ENCODE peak calls at places on chromosomes 2 and 18, in five cellular contexts. H is HCT116, K is K562, I is HepG2, C is SK-N-SH. M is an unnamed sample.
A peak's percentile ranks its signal among the peaks of the same experiment; 100 is the strongest.

GRCh38 chr2:73983322-73984202 is 1.1 kb upstream of the TET3 start:
- DNase-seq in H (peak; percentile 88), K (peak; percentile 62), I (peak; percentile 63), C (peak; percentile 74), M (peak; percentile 96)

GRCh38 chr2:159065891-159066290 is 97.5 kb downstream of the TANC1 start:
- DNase-seq in H (no peak), K (no peak), I (no peak), C (no peak), M (no peak)

GRCh38 chr18:62715829-62716678 is 713 bp downstream of the PHLPP1 start:
- DNase-seq in H (peak; percentile 16), K (peak; percentile 45), I (no peak), C (peak; percentile 77), M (peak; percentile 45)

GRCh38 chr18:48805826-48806535 is 144.8 kb downstream of the SMAD7 start:
- DNase-seq in H (no peak), K (no peak), I (no peak), C (no peak), M (no peak)

GRCh38 chr2:24793752-24794477 is 690 bp downstream of the CENPO start:
- DNase-seq in H (no peak), K (peak; percentile 34), I (peak; percentile 39), C (no peak), M (no peak)

GRCh38 chr2:28652217-28652616 is 99.4 kb upstream of the PPP1CB start:
- DNase-seq in H (no peak), K (no peak), I (no peak), C (no peak), M (no peak)

GRCh38 chr2:37656512-37657423 is 14.7 kb downstream of the CDC42EP3 start:
- DNase-seq in H (no peak), K (no peak), I (no peak), C (no peak), M (no peak)

GRCh38 chr2:233049194-233049761 is 10.9 kb upstream of the INPP5D start:
- DNase-seq in H (no peak), K (no peak), I (no peak), C (no peak), M (no peak)

GRCh38 chr18:59451963-59452362 is 92.9 kb upstream of the LMAN1 start:
- DNase-seq in H (no peak), K (no peak), I (peak; percentile 18), C (no peak), M (peak; percentile 24)

GRCh38 chr2:27018142-27018541 is 14.6 kb upstream of the TMEM214 start:
- DNase-seq in H (no peak), K (no peak), I (no peak), C (no peak), M (no peak)

GRCh38 chr2:197777823-197778407 is 7.2 kb downstream of the BOLL start:
- DNase-seq in H (peak; percentile 16), K (peak; percentile 42), I (peak; percentile 28), C (peak; percentile 30), M (peak; percentile 40)

GRCh38 chr2:215870986-215871385 is 142.4 kb downstream of the MREG start:
- DNase-seq in H (peak; percentile 36), K (peak; percentile 60), I (peak; percentile 34), C (peak; percentile 24), M (no peak)
- TF ChIP-seq JUND in H (no peak), K (no peak), I (no peak), C (no peak), M (no peak)

DNA sequence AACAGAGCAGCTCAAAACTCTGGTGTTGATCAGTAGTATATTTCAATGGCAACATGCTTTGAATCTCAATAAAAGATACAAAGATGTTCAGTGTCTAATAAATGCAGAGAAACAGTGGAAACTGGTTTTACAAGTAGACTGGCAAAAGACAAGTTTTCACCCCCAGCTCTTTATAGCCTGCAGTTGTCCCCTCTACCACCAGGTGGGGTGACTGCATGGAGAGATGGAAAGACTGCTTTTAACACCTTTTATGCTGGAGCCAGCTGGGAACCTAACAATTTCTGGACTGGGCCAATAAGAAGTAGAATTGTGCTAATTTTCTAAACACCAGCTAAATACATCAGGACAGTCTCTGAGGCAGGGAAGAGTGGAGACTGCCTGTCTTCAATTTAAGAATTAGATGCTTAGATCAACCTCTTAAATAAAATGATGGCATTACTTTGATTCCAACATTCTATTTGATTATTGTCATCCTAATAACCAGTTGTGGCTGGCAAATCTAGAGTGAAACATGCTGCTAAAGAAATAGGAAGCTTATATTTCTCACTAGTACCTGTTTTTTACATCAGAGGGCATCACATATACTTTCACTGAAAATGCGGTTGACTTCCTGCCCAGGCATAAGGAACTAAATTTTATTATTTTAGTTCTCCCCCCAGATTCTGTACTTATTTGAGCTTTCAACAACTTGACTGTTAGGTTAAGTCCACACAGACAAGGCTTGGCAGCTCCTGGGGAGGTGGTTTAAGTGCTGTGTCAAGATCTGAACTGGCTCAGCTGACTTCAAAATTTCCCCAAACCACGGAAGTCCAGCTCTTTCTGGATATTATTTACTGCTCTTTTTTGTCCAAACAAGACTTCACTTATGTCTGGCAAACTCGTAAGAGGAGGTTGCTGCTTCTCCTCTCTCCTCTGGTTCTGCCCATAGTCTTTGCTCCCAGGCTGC is 140.5 kb downstream of the TPGS2 start:
- DNase-seq in H (peak; percentile 52), K (peak; percentile 74), I (peak; percentile 52), C (peak; percentile 70), M (peak; percentile 26)
- TF ChIP-seq JUND in H (no peak), K (no peak), I (no peak), C (no peak), M (no peak)

GRCh38 chr2:172323256-172323655 is 104.1 kb upstream of the ITGA6 start:
- DNase-seq in H (no peak), K (no peak), I (no peak), C (no peak), M (no peak)

GRCh38 chr2:172328103-172328835 is 99.1 kb upstream of the ITGA6 start:
- DNase-seq in H (no peak), K (no peak), I (no peak), C (no peak), M (no peak)

GRCh38 chr2:172329404-172330059 is 97.9 kb upstream of the ITGA6 start:
- DNase-seq in H (no peak), K (no peak), I (no peak), C (no peak), M (no peak)

GRCh38 chr2:172326211-172326509 is 101.2 kb upstream of the ITGA6 start:
- DNase-seq in H (no peak), K (no peak), I (no peak), C (no peak), M (no peak)

DNA sequence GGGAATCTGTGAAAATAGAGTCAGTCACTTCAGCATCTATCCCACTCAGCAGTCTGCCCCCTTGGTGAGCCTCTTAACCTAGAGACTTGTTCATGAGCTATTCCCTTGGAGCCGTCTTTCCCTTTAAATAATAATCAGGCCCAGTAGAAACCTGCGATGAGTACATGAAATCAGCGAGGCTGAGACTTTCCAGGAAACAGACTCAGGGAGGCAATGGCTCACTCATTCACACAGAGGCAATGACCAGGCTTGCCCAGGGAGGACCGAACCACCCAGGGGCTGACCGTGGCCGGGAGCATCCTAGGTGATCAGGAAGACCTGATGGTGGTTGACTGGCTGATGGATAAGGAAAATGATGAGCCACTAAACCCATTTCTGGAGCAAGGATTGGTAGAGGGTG is 103.2 kb upstream of the ITGA6 start:
- DNase-seq in H (no peak), K (no peak), I (no peak), C (no peak), M (no peak)
- TF ChIP-seq JUND in H (no peak), K (no peak), I (no peak), C (no peak), M (no peak)

DNA sequence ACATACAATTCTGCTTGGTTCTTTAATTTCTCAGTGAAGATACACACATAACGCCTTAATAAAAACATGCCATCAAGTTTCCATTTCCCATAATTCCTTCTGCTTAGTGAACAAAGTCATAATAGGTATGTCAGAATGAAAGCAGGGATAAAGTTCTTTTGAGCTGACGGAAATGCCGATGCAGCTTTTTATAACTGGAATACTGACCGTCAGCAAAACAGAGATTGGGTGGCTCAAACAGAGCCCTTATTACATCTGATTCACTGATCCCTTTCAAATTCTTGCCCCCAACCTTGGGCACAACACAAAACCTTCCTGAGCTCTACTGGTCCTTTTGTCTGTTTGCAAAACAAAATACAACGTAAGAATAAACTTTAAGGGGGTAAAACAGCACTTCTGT is 140.4 kb downstream of the CDH2 start:
- DNase-seq in H (no peak), K (no peak), I (no peak), C (no peak), M (no peak)
- TF ChIP-seq JUND in H (no peak), K (no peak), I (no peak), C (no peak), M (no peak)

GRCh38 chr2:128412181-128412871 is 93.7 kb upstream of the HS6ST1 start:
- DNase-seq in H (no peak), K (no peak), I (no peak), C (no peak), M (no peak)

GRCh38 chr2:128414351-128414750 is 95.7 kb upstream of the HS6ST1 start:
- DNase-seq in H (no peak), K (no peak), I (no peak), C (peak; percentile 36), M (no peak)

GRCh38 chr2:128414946-128415767 is 96.5 kb upstream of the HS6ST1 start:
- DNase-seq in H (no peak), K (no peak), I (no peak), C (no peak), M (no peak)

GRCh38 chr2:128413014-128413717 is 94.5 kb upstream of the HS6ST1 start:
- DNase-seq in H (no peak), K (no peak), I (no peak), C (no peak), M (no peak)

GRCh38 chr2:128413718-128414341 is 95.2 kb upstream of the HS6ST1 start:
- DNase-seq in H (no peak), K (no peak), I (no peak), C (peak; percentile 82), M (no peak)
- TF ChIP-seq JUND in H (no peak), K (no peak), I (no peak), C (no peak), M (no peak)

GRCh38 chr2:95158891-95159619 is 593 bp downstream of the ZNF514 start:
- DNase-seq in H (no peak), K (peak; percentile 65), I (peak; percentile 13), C (peak; percentile 84), M (peak; percentile 21)
- TF ChIP-seq JUND in H (no peak), K (no peak), I (no peak), C (no peak), M (no peak)

GRCh38 chr18:39486268-39486667 is 1920.7 kb upstream of the CELF4 start:
- DNase-seq in H (no peak), K (no peak), I (no peak), C (no peak), M (no peak)

GRCh38 chr18:39491408-39491807 is 1925.8 kb upstream of the CELF4 start:
- DNase-seq in H (no peak), K (no peak), I (no peak), C (no peak), M (no peak)

GRCh38 chr18:39485696-39486095 is 1920.1 kb upstream of the CELF4 start:
- DNase-seq in H (no peak), K (no peak), I (no peak), C (peak; percentile 19), M (no peak)

GRCh38 chr18:39487932-39488331 is 1922.3 kb upstream of the CELF4 start:
- DNase-seq in H (no peak), K (no peak), I (no peak), C (no peak), M (no peak)

DNA sequence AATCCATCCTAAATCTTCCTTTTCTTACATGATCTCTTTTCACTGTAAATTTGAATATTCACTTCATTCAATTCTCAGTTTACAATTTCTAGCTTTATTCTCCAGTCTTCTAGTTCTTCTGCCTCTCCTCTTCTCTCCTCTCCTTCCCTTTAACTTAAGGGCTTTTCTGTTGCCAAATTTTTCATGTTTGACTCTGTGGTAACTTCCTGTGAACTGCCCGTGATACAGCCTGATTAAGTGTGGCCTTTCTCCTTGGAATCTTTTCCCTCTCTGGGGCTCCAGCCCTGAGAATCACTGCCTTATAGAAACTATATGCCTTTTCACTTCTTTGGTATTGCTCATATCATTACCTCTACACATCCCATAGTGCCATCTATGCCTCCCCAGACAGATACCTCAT is 1923.8 kb upstream of the CELF4 start:
- DNase-seq in H (no peak), K (no peak), I (no peak), C (no peak), M (no peak)
- TF ChIP-seq JUND in H (no peak), K (no peak), I (no peak), C (no peak), M (no peak)

M was measured in T47D.